ENCODE peak calls at places on chromosomes 4 and X, in four cellular contexts. T, U, E and L are unnamed samples.

GRCh38 chr4:105963461-105964400 is 68.5 kb downstream of the NPNT start:
- DNase-seq in U (no peak), T (no peak), E (no peak), L (no peak)

GRCh38 chr4:89410687-89411086 is 103.1 kb upstream of the GPRIN3 start:
- DNase-seq in U (no peak), T (no peak), E (no peak), L (no peak)

GRCh38 chr4:158823461-158823873 is 54.6 kb downstream of the FNIP2 start:
- DNase-seq in E (no peak), T (no peak), U (no peak), L (no peak)

GRCh38 chr4:100826808-100827548 is 309.2 kb upstream of the EMCN start:
- DNase-seq in E (no peak), T (no peak), U (no peak), L (no peak)

GRCh38 chr4:156977435-156978160 is 6.0 kb upstream of the PDGFC start:
- DNase-seq in E (no peak), U (no peak), T (no peak), L (no peak)

GRCh38 chr4:65007841-65008439 is 598.7 kb upstream of the TECRL start:
- DNase-seq in U (no peak), T (peak; percentile 47), E (peak; percentile 8), L (no peak)

GRCh38 chr4:127844605-127845116 is 36.0 kb upstream of the PLK4 start:
- DNase-seq in U (no peak), T (no peak), E (no peak), L (no peak)

GRCh38 chrX:18769812-18770573 is 62.5 kb downstream of the PPEF1 start:
- DNase-seq in T (no peak), U (no peak), E (peak; percentile 76), L (no peak)

GRCh38 chrX:13597928-13598327 is 28.5 kb downstream of the EGFL6 start:
- DNase-seq in E (no peak), T (no peak), U (no peak), L (no peak)

GRCh38 chr4:70522626-70523025 is 4.3 kb downstream of the AMTN start:
- DNase-seq in E (no peak), T (no peak), U (no peak), L (no peak)

GRCh38 chr4:164948943-164949342 is 28.5 kb downstream of the TRIM61 start:
- DNase-seq in U (no peak), E (no peak), T (no peak), L (no peak)

GRCh38 chrX:70042399-70043371 is 7.1 kb downstream of the AWAT2 start:
- DNase-seq in E (no peak), T (peak; percentile 18), U (no peak), L (no peak)

GRCh38 chr4:123352240-123352945 is 44.2 kb upstream of the SPRY1 start:
- DNase-seq in E (no peak), U (no peak), T (no peak), L (no peak)

GRCh38 chrX:123476636-123477219 is 256.1 kb downstream of the THOC2 start:
- DNase-seq in T (no peak), E (no peak), U (no peak), L (no peak)

GRCh38 chr4:119228406-119228805 is 15.9 kb downstream of the USP53 start:
- DNase-seq in U (no peak), E (no peak), T (no peak), L (no peak)

GRCh38 chr4:42280327-42281095 is 116.8 kb upstream of the SHISA3 start:
- DNase-seq in E (peak; percentile 58), U (no peak), T (no peak), L (no peak)

GRCh38 chrX:68822641-68823410 is 6.0 kb upstream of the EFNB1 start:
- DNase-seq in T (peak; percentile 28), E (peak; percentile 66), U (no peak), L (no peak)

GRCh38 chrX:103818844-103819243 is 13.2 kb downstream of the RAB9B start:
- DNase-seq in E (no peak), U (no peak), T (no peak), L (no peak)

GRCh38 chr4:135007400-135007799 is 805.8 kb upstream of the PABPC4L start:
- DNase-seq in E (no peak), U (no peak), T (no peak), L (no peak)

GRCh38 chr4:7620814-7621176 is 186.1 kb upstream of the PSAPL1 start:
- DNase-seq in E (no peak), U (no peak), T (no peak), L (no peak)

GRCh38 chr4:156673483-156673882 is 298.1 kb downstream of the PDGFC start:
- DNase-seq in T (no peak), U (no peak), E (no peak), L (no peak)

GRCh38 chr4:114921790-114922581 is 191.4 kb downstream of the NDST4 start:
- DNase-seq in E (no peak), U (no peak), T (peak; percentile 1), L (no peak)

GRCh38 chr4:7938513-7939376 is 916 bp downstream of the AFAP1 start:
- DNase-seq in T (no peak), E (peak; percentile 77), U (no peak), L (no peak)

GRCh38 chr4:71050809-71051208 is 57.4 kb downstream of the DCK start:
- DNase-seq in U (no peak), T (no peak), E (no peak), L (no peak)

DNA sequence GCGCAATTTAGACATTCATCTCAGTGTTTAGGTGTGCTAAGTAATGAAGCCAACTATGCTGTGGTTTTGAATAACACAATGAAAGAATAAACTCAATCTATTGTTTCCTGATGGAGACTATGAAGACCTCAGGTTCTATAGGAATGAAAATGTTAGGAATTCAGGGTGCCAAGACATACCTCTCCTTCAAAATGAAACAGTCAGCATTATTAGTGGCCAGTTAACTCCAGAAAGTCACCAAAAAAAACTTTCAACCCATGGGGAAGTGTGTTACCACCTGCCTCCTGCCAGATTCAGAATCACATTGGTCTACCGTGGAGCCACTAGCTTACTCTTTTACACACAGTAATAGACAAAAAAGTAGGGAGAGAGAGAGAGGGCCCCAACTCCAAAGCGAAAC is 352.9 kb downstream of the GABRG1 start:
- DNase-seq in T (no peak), E (no peak), U (no peak), L (no peak)
- TF ChIP-seq TCF12 in T (no peak), E (no peak), U (no peak), L (no peak)

GRCh38 chr4:141706445-141706844 is 70.1 kb downstream of the IL15 start:
- DNase-seq in E (no peak), U (no peak), T (no peak), L (no peak)

GRCh38 chr4:141705048-141705746 is 68.8 kb downstream of the IL15 start:
- DNase-seq in E (no peak), U (no peak), T (no peak), L (peak; percentile 30)

GRCh38 chr4:141703497-141703896 is 67.1 kb downstream of the IL15 start:
- DNase-seq in U (no peak), T (no peak), E (no peak), L (no peak)

GRCh38 chr4:141702472-141703182 is 66.2 kb downstream of the IL15 start:
- DNase-seq in T (no peak), E (no peak), U (no peak), L (no peak)

GRCh38 chr4:141705747-141706377 is 69.5 kb downstream of the IL15 start:
- DNase-seq in E (no peak), U (no peak), T (no peak), L (no peak)
- TF ChIP-seq TCF12 in E (no peak), U (no peak), T (no peak), L (no peak)

DNA sequence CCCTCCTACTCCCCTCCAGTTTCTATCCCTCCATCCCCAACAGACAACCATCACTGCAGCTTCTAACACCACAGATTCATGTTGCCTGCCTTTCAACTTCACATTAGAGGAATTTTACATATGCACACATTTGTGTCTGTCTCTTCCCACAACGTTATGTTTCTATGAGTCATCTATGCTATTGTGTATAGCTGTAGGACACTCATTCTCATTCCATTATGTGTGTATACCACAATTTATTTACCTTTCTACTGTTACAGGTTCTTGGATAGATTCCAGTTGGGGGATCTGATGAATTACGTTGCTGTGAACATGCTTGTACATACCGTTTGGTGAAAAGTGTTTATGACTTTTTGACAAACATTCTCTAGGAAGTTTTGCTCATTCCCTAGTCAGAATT is 58.8 kb upstream of the TRPC3 start:
- DNase-seq in E (no peak), U (no peak), T (no peak), L (no peak)
- TF ChIP-seq TCF12 in E (no peak), U (no peak), T (no peak), L (no peak)

DNA sequence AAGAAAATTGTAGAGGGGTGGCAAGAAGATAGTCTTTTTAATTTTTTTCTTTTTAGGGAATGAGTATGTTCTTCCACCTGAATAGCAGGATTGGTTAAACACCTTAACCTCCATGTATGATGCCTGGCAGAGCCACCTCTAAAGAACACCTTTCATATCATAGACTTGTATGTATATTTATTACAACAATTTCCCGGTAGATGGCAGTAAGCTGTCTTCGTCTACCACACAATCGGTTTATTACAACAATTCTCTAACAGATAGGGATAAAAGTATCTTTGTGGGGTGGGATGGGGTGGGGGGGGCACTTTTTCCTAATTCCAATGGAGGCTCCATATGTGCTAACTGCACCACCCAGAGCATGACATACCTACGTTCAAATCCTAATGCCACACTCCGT is 255.5 kb downstream of the LDB2 start:
- DNase-seq in E (peak; percentile 51), U (no peak), T (peak; percentile 7), L (no peak)
- TF ChIP-seq TCF12 in E (no peak), U (no peak), T (no peak), L (no peak)

GRCh38 chr4:186642998-186643397 is 80.7 kb downstream of the FAT1 start:
- DNase-seq in E (no peak), T (no peak), U (no peak), L (no peak)

GRCh38 chr4:186642530-186642929 is 81.1 kb downstream of the FAT1 start:
- DNase-seq in U (no peak), T (no peak), E (no peak), L (no peak)

GRCh38 chr4:186644316-186644638 is 79.4 kb downstream of the FAT1 start:
- DNase-seq in U (no peak), E (no peak), T (no peak), L (no peak)

GRCh38 chr4:186643501-186644315 is 79.9 kb downstream of the FAT1 start:
- DNase-seq in E (no peak), U (no peak), T (peak; percentile 94), L (no peak)

GRCh38 chr4:186644737-186645261 is 78.9 kb downstream of the FAT1 start:
- DNase-seq in U (no peak), E (no peak), T (peak; percentile 80), L (no peak)
- TF ChIP-seq TCF12 in U (no peak), E (no peak), T (no peak), L (no peak)